ENCODE peak calls at places on chromosomes 13 and 19, in four cellular contexts. T is esophagus muscularis mucosa, F is adrenal gland, U is Peyer's patch. Y is an unnamed sample.

GRCh38 chr13:63393112-63393511 is 1977.5 kb upstream of the PCDH20 start:
- DNase-seq in U (no peak), F (no peak), T (no peak), Y (no peak)

GRCh38 chr19:48877900-48878218 is 5.6 kb downstream of the PPP1R15A start:
- DNase-seq in F (no peak), U (no peak), T (no peak), Y (no peak)

GRCh38 chr13:101211261-101211660 is 205.0 kb downstream of the NALCN start:
- DNase-seq in F (no peak), T (no peak), U (no peak), Y (no peak)

GRCh38 chr19:41646589-41647204 is 19.8 kb upstream of the CEACAM4 start:
- DNase-seq in F (no peak), T (no peak), U (no peak), Y (no peak)

GRCh38 chr13:57640582-57640981 is 9.0 kb downstream of the PCDH17 start:
- DNase-seq in U (no peak), T (no peak), F (no peak), Y (no peak)

GRCh38 chr19:15223649-15224371 is 8.4 kb downstream of the EPHX3 start:
- DNase-seq in U (no peak), F (no peak), T (no peak), Y (no peak)

GRCh38 chr19:42315024-42315423 is 1.9 kb downstream of the TMEM145 start:
- DNase-seq in F (no peak), U (no peak), T (no peak), Y (no peak)

GRCh38 chr13:72886272-72887062 is 104.5 kb downstream of the PIBF1 start:
- DNase-seq in F (no peak), U (no peak), T (no peak), Y (no peak)

GRCh38 chr19:7263521-7263920 is 30.7 kb downstream of the INSR start:
- DNase-seq in U (no peak), T (no peak), F (no peak), Y (no peak)

GRCh38 chr13:80363890-80364503 is 23.1 kb upstream of the SPRY2 start:
- DNase-seq in T (no peak), F (no peak), U (no peak), Y (no peak)

GRCh38 chr13:37277435-37278144 is 172.1 kb upstream of the CSNK1A1L start:
- DNase-seq in F (no peak), T (no peak), U (no peak), Y (no peak)
- TF ChIP-seq CTCF in F (no peak), T (no peak), U (no peak), Y (no peak)

DNA sequence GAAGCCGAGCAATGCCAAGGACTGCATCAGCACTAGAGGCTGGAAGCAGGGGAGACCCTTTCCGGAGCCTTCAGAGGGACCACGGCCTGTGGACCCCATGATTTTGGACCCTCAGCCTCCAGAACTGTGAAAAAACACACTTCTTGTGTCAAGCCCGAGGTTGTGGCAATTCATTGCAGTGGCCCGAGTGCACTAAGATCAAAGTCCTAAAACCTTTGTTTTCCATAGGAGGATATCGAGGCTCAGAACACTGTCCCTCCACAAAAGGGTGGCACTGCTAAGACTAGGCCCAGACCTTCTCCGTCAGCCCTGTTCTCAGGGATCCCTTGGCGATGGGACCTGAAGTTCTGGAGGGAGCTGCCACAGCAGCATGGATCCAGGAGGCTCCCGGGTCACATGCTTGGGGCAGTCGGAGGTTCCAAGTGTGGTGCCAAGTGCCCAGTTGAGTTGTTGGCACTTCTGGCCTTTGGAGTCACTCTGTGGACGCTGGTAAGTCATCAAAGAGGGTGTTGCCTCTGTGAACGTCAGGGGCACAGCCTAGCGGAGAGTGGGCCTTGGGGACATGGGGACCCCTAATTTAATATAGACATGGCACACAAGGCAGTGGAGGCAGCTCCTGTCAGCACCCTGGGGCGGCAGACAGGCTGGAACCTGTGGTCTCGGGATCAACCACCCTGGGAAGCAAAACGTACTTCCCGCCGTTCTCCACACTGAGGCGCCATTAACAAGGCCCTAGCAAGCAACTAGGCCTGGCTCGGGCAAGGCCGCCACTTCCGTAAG is 199.2 kb downstream of the COL4A1 start:
- DNase-seq in U (no peak), F (no peak), T (peak), Y (no peak)
- TF ChIP-seq CTCF in U (no peak), F (peak), T (no peak), Y (no peak)

GRCh38 chr13:45365558-45365885 is 24.5 kb upstream of the TPT1 start:
- DNase-seq in U (no peak), T (no peak), F (no peak), Y (no peak)

GRCh38 chr13:45364876-45365557 is 24.0 kb upstream of the TPT1 start:
- DNase-seq in U (no peak), F (no peak), T (no peak), Y (no peak)

GRCh38 chr13:45367358-45367757 is 26.4 kb upstream of the TPT1 start:
- DNase-seq in F (peak), T (no peak), U (peak), Y (peak)

GRCh38 chr13:45361596-45362206 is 20.7 kb upstream of the TPT1 start:
- DNase-seq in T (no peak), F (no peak), U (no peak), Y (no peak)

DNA sequence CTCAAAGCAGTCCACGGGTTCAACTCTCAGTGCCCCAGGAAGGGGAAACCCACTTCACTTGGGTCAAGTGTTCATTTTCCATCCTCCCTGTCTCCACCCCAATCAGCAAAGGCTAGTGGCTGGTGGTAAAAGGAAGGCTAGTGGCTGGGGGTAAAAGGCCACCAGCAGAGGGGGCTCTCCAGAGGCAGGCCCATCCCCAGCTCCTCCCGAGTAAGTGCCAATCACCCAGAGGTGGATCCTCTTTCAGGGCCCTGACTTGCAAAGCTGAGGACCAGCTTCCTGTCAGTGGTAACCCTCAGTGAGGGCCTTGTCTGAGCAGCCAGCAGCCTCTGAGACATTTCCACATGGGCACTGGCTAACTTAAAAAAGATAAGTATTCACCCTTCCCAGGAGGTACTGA is 22.0 kb upstream of the TPT1 start:
- DNase-seq in T (no peak), U (no peak), F (no peak), Y (no peak)
- TF ChIP-seq CTCF in T (no peak), U (no peak), F (no peak), Y (peak)

GRCh38 chr13:42073683-42074082 is 25.2 kb downstream of the DGKH start:
- DNase-seq in F (no peak), T (no peak), U (no peak), Y (no peak)

GRCh38 chr13:42076309-42076713 is 27.9 kb downstream of the DGKH start:
- DNase-seq in T (no peak), F (no peak), U (no peak), Y (no peak)

GRCh38 chr13:42075517-42075916 is 27.1 kb downstream of the DGKH start:
- DNase-seq in T (no peak), U (no peak), F (no peak), Y (no peak)

GRCh38 chr13:42083138-42083770 is 34.8 kb downstream of the DGKH start:
- DNase-seq in T (no peak), F (no peak), U (no peak), Y (no peak)

DNA sequence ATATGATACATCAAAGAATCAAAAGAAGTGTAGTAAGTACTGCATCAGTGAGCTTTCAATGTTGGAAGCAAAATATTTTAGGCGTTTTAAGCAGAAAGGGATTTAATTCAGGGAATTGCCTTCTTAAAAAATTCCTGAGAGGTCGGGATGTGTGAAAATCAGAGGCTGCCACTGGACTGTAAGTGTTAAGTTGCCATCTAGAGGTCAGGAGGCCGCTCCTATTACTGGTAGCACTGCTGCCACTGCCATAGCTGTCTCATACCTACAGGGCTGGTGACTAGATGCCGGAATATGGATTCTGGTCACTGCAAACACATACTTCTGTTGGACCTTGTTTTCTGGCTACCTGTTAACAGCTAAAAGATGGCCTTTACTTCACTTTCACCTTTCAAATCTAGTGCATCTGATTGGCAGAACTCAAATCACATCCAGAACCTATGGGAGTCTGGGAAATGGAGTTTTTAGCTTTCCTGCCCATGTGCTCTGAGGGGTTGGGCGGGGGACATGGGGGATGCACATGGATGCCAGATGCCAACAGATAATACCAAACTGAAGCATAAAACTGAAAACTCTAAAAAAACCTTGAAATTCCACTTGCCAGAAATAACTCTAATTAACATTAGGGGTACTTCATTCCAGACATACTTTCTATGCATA is 29.8 kb downstream of the DGKH start:
- DNase-seq in T (no peak), U (no peak), F (no peak), Y (no peak)
- TF ChIP-seq CTCF in T (no peak), U (no peak), F (no peak), Y (no peak)

GRCh38 chr19:40616941-40617340 is 15.8 kb downstream of the LTBP4 start:
- DNase-seq in T (no peak), F (no peak), U (no peak), Y (no peak)

GRCh38 chr19:40613669-40614594 is 12.8 kb downstream of the LTBP4 start:
- DNase-seq in F (peak), T (no peak), U (peak), Y (peak)

GRCh38 chr19:40612831-40613668 is 11.9 kb downstream of the LTBP4 start:
- DNase-seq in F (peak), T (no peak), U (peak), Y (peak)

GRCh38 chr19:40616178-40616577 is 15.0 kb downstream of the LTBP4 start:
- DNase-seq in F (no peak), T (no peak), U (no peak), Y (no peak)

GRCh38 chr19:40614595-40615411 is 13.6 kb downstream of the LTBP4 start:
- DNase-seq in U (peak), T (no peak), F (peak), Y (peak)
- TF ChIP-seq CTCF in U (no peak), T (no peak), F (no peak), Y (no peak)

DNA sequence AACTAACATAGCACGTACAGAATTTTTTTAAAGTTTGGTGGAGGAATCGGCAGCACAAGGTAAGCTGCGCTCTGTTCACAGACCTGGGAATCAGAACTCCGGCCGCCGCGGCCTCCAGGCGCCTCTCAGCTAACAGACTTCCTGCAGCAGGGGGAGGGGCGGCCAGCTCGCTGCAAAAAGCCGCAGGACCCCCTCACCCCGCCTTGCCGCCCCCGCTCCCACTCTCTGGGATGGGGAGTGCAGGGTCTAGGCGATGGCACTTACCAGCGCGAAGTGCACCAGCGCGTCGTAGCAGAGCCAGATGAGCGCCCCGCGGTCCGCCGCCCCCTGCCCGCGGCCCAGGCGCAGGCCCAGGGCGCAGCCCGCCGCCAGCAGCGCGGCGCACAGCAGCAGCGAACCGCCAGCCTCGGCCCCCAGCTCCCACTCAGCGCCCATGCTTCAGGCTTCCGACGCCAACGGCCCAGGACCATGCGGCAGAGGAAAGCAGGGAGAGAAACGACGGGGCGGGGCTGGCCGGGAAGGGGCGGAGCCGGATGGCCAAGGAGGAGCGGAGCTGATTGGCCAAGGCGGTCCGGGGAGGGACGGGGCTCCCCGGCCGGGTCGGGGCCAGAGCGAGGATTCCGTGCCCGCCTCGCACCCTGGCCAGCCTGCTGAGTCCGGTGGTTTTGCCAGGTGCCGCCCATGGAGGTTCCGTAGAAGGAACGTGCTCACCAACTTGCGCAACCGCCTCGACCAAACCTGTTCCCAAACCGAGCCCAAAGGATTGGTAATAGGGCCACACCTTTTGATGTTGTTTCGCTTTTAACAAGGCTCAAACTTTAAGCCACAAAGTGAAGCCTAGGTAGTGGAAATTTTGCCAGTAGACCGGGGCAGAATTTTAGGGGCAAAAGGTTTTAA is at the start of gene EBPL:
- DNase-seq in U (peak), T (peak), F (peak), Y (peak)
- TF ChIP-seq CTCF in U (no peak), T (no peak), F (no peak), Y (no peak)

GRCh38 chr13:49247722-49248432 is at the start of gene CDADC1:
- DNase-seq in T (peak), F (peak), U (peak), Y (peak)
- TF ChIP-seq CTCF in T (no peak), F (peak), U (no peak), Y (no peak)

GRCh38 chr13:96821381-96821780 is 172.9 kb downstream of the OXGR1 start:
- DNase-seq in U (no peak), F (no peak), T (no peak), Y (no peak)

GRCh38 chr13:96819375-96819774 is 174.9 kb downstream of the OXGR1 start:
- DNase-seq in T (no peak), U (no peak), F (no peak), Y (no peak)

GRCh38 chr13:96821971-96822370 is 172.3 kb downstream of the OXGR1 start:
- DNase-seq in U (no peak), F (no peak), T (no peak), Y (no peak)

GRCh38 chr13:96824110-96824509 is 170.2 kb downstream of the OXGR1 start:
- DNase-seq in T (no peak), U (no peak), F (no peak), Y (no peak)

GRCh38 chr13:96822900-96823299 is 171.4 kb downstream of the OXGR1 start:
- DNase-seq in F (no peak), U (peak), T (no peak), Y (peak)
- TF ChIP-seq CTCF in F (no peak), U (peak), T (no peak), Y (peak)

GRCh38 chr19:39398297-39398864 is 7.2 kb downstream of the MED29 start:
- DNase-seq in U (peak), F (peak), T (no peak), Y (no peak)
- TF ChIP-seq CTCF in U (no peak), F (no peak), T (no peak), Y (no peak)

GRCh38 chr13:53001444-53001843 is 27.2 kb upstream of the OLFM4 start:
- DNase-seq in U (no peak), F (no peak), T (peak), Y (no peak)

GRCh38 chr13:52998290-52998876 is 30.2 kb upstream of the OLFM4 start:
- DNase-seq in T (no peak), F (no peak), U (no peak), Y (no peak)

GRCh38 chr13:53001871-53002270 is 26.7 kb upstream of the OLFM4 start:
- DNase-seq in T (no peak), U (no peak), F (no peak), Y (no peak)

GRCh38 chr13:52995946-52996345 is 32.7 kb upstream of the OLFM4 start:
- DNase-seq in U (no peak), T (no peak), F (no peak), Y (no peak)

GRCh38 chr13:52999093-52999696 is 29.4 kb upstream of the OLFM4 start:
- DNase-seq in U (no peak), F (no peak), T (no peak), Y (no peak)
- TF ChIP-seq CTCF in U (no peak), F (no peak), T (no peak), Y (no peak)